ENCODE peak calls at places on chromosomes 6 and 20, in ten cellular contexts. O is right lobe of liver, S is IMR-90, J is cardiac fibroblast, G is heart left ventricle, B is stomach, A is AG10803, W is HCT116, U is fibroblast of pulmonary artery, I is upper lobe of left lung. K is an unnamed sample.

GRCh38 chr6:138999949-139000725 is 12.1 kb upstream of the REPS1 start:
- DNase-seq in W (no peak), O (no peak), J (peak), S (no peak), B (no peak), I (no peak), A (peak), G (no peak), U (peak), K (no peak)

GRCh38 chr20:23637282-23638221 is at the start of gene CST3:
- DNase-seq in O (peak), S (peak), A (peak), G (peak), U (peak), W (peak), I (peak), B (peak), J (peak), K (peak)

GRCh38 chr20:37095609-37096414 is at the start of gene RBL1:
- DNase-seq in U (peak), G (peak), W (peak), S (peak), I (peak), A (peak), O (peak), B (peak), J (peak), K (peak)

GRCh38 chr20:46076806-46077205 is 13.0 kb downstream of the NCOA5 start:
- DNase-seq in G (no peak), O (no peak), B (no peak), S (no peak), W (no peak), I (no peak), A (no peak), U (no peak), J (no peak), K (no peak)

GRCh38 chr20:61847986-61848385 is 217.7 kb downstream of the TAF4 start:
- DNase-seq in G (no peak), S (no peak), I (peak), A (no peak), J (no peak), U (no peak), W (no peak), B (no peak), O (no peak), K (no peak)

GRCh38 chr6:22045261-22045912 is 251.4 kb downstream of the PRL start:
- DNase-seq in S (no peak), W (no peak), U (no peak), B (no peak), A (no peak), O (no peak), G (no peak), I (no peak), J (no peak), K (no peak)

GRCh38 chr20:58020656-58021454 is 207.6 kb downstream of the ANKRD60 start:
- DNase-seq in B (no peak), U (no peak), I (no peak), S (no peak), A (no peak), O (no peak), W (no peak), J (no peak), G (no peak), K (no peak)

GRCh38 chr20:31713312-31714049 is 9.2 kb downstream of the BCL2L1 start:
- DNase-seq in A (peak), S (peak), G (peak), W (peak), U (peak), I (no peak), J (peak), O (peak), B (peak), K (peak)

GRCh38 chr6:133989525-133989924 is 36.5 kb downstream of the TBPL1 start:
- DNase-seq in A (no peak), B (no peak), U (no peak), I (no peak), G (no peak), S (no peak), O (no peak), J (no peak), W (no peak), K (no peak)

GRCh38 chr6:29926081-29926794 is 16.1 kb upstream of the HLA-A start:
- DNase-seq in S (peak), W (no peak), B (no peak), U (no peak), I (no peak), J (peak), O (peak), A (peak), G (peak), K (no peak)
- H3K4me3 ChIP-seq in S (peak), W (no peak), B (peak), U (peak), I (peak), J (peak), O (peak), A (peak), G (no peak), K (peak)

GRCh38 chr20:41247523-41248370 is 69.8 kb downstream of the ZHX3 start:
- DNase-seq in O (no peak), J (no peak), I (no peak), U (no peak), A (no peak), G (no peak), W (no peak), S (no peak), B (no peak), K (no peak)

GRCh38 chr20:41248371-41249024 is 69.0 kb downstream of the ZHX3 start:
- DNase-seq in J (peak), O (no peak), B (no peak), U (peak), G (peak), W (no peak), S (no peak), I (no peak), A (peak), K (no peak)

GRCh38 chr20:41242352-41242751 is 75.2 kb downstream of the ZHX3 start:
- DNase-seq in I (no peak), S (no peak), U (no peak), J (no peak), W (no peak), O (no peak), G (no peak), A (no peak), B (no peak), K (no peak)

GRCh38 chr20:41242807-41243206 is 74.7 kb downstream of the ZHX3 start:
- DNase-seq in A (no peak), G (no peak), U (no peak), J (no peak), I (no peak), O (no peak), B (no peak), W (no peak), S (no peak), K (no peak)

DNA sequence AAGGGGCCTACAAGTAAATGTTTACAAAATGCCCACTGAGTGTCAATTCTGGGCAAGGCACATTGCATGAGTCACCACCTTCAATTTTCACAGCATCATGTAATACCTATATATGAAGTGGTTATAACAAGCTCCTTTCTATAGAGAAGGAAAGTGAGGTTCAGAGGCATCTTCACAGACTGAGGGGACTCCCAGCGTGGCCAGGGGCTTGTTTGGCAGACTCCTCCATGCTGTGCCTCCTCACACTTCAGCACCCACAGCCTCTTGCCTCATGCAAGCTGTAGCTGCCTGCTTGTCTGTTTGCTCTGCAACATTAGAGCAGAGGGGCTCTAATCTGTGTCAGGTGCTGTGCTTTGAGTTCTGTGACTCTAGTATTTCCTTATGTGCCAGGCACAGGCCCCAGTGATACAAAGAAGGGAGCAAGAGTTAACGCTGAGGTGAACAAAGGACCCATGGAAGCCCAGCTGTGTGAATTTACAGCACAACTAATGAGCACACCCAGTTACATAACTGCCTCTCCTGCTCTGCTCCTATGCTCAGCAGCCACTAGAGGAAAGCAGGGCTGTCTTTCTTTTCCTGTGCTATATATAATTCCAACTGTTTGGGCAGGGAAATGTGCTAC is 72.3 kb downstream of the ZHX3 start:
- DNase-seq in B (no peak), G (peak), S (peak), O (no peak), W (no peak), A (peak), I (no peak), J (peak), U (peak), K (no peak)
- TF ChIP-seq CTCF in B (no peak), G (no peak), S (no peak), O (no peak), W (no peak), A (peak), I (no peak), J (peak), U (peak), K (no peak)

DNA sequence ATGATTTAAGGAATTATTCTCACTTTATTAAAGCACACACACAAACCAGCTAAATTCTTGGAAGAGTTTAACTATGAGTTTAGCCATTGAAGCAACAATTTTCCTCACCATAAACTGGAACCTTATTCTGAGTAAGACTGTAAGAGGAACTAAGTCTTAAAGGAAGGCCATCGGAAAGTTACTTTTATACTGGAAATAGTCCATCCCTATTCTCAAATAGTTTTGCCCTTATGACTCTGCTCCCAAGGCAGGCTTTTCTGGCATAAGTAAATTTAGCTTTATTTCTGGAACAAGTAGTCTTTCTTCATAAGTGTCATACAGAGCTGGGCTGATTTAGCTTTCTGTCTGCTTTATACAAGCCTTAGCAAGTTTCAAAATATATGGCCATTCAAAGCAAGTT is 328.1 kb downstream of the HACE1 start:
- DNase-seq in J (no peak), G (no peak), I (no peak), B (no peak), U (no peak), S (no peak), A (no peak), W (no peak), O (no peak), K (no peak)
- H3K4me3 ChIP-seq in J (no peak), G (no peak), I (no peak), B (no peak), U (no peak), S (no peak), A (no peak), W (no peak), O (no peak), K (no peak)

GRCh38 chr6:17450825-17451224 is 57.4 kb downstream of the CAP2 start:
- DNase-seq in U (no peak), O (no peak), A (no peak), G (no peak), B (no peak), W (no peak), I (no peak), S (no peak), J (no peak), K (no peak)

GRCh38 chr6:17448165-17448564 is 54.8 kb downstream of the CAP2 start:
- DNase-seq in G (no peak), W (no peak), B (no peak), U (no peak), O (no peak), S (peak), J (no peak), A (peak), I (no peak), K (no peak)

GRCh38 chr6:17442196-17442595 is 48.8 kb downstream of the CAP2 start:
- DNase-seq in G (no peak), B (no peak), I (no peak), U (no peak), S (no peak), W (no peak), A (no peak), J (no peak), O (no peak), K (no peak)

GRCh38 chr6:17446713-17447112 is 53.3 kb downstream of the CAP2 start:
- DNase-seq in G (no peak), U (no peak), B (no peak), S (no peak), A (no peak), O (no peak), I (no peak), J (no peak), W (no peak), K (no peak)
- TF ChIP-seq CTCF in G (no peak), U (no peak), B (no peak), S (no peak), A (no peak), O (no peak), I (no peak), J (no peak), W (peak), K (no peak)

DNA sequence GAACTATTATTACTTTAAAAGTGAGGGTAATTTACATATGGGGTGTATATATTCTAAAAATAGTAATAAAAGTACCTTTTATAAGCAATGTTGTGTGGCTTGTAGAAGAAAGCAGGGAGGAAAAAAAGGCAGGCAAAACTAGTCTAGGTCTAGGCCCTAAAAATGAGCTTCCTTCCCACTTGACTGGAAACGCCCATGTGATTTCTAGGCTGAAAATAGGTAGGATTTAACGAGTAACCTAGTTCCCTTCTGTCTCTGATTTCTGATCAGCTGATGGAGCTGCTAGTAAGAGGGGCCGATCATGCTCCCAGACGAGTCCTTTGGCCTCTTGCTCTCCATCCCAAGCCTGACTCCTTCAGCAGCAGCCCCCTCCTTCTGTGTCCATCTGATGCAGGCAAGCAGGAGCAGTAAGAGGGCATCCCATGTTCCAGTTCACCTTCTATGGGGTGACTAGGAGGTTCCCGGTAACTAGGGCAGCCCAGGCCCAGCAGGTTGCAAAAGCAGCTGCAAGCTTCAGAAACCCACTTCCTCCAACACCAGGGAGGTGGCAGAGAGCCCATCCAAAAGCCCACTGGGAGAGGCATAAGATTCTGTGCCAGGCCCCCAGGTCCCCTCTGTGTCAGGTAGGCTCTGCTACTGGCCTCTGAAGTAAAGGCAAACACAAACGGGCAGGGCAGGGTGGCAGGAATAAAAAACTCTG is 24.4 kb downstream of the TBC1D20 start:
- DNase-seq in G (no peak), O (no peak), S (no peak), J (no peak), W (no peak), I (no peak), B (no peak), A (no peak), U (no peak), K (no peak)
- H3K4me3 ChIP-seq in G (no peak), O (no peak), S (no peak), J (no peak), W (no peak), I (peak), B (no peak), A (no peak), U (no peak), K (no peak)

DNA sequence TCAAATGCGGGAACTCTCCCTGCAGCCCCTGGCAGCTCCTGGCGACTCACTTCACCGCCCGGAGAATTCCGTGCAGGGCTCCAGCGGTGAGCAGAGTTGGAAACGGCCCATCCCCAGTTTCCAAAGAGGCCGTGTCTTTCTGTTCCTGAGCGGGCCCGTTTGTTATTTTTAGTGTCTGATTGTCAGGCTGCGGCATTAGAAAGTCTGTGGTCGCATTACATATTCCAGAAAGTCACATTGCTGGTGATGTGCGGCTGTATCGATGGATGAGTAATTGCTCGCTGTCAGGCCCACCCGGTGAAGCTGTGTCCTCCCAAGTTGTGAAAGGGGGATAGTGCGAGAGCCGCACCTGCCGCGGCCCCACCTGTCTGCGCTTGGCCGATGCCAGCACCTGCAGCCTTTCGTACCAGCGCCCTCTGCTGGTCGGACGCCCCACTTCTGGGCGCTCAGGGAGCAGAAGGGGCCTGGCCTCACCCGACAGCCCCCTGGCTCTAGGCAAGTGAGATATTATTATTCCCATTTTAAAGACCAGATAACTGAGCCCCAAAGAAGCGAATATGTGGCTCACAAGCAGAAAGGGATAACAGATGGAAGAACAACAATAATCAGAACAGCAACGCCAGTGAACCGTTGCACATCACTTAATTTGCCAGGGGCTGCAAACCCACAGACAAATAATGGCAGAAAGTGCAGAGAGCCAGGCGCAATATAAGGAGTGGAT is 244.9 kb downstream of the TSHZ2 start:
- DNase-seq in A (no peak), B (peak), U (peak), J (peak), O (peak), I (peak), W (peak), S (no peak), G (peak), K (peak)
- TF ChIP-seq CTCF in A (peak), B (peak), U (peak), J (peak), O (peak), I (peak), W (peak), S (peak), G (peak), K (peak)

GRCh38 chr6:9140181-9140580 is 704.8 kb upstream of the SLC35B3 start:
- DNase-seq in A (no peak), J (no peak), S (peak), G (no peak), B (peak), W (no peak), U (no peak), O (peak), I (peak), K (no peak)
- H3K4me3 ChIP-seq in A (peak), J (no peak), S (no peak), G (no peak), B (no peak), W (no peak), U (no peak), O (no peak), I (peak), K (no peak)

GRCh38 chr6:11013671-11014070 is 30.4 kb downstream of the ELOVL2 start:
- DNase-seq in G (no peak), I (no peak), W (no peak), U (no peak), S (no peak), A (no peak), J (no peak), B (no peak), O (no peak), K (no peak)

GRCh38 chr6:11016452-11016851 is 27.7 kb downstream of the ELOVL2 start:
- DNase-seq in W (no peak), B (no peak), J (no peak), S (no peak), I (no peak), G (no peak), O (no peak), U (no peak), A (no peak), K (no peak)

GRCh38 chr6:11011787-11012234 is 32.3 kb downstream of the ELOVL2 start:
- DNase-seq in G (no peak), O (peak), S (no peak), I (no peak), B (peak), A (no peak), J (no peak), W (peak), U (peak), K (no peak)

GRCh38 chr6:11012295-11012754 is 31.8 kb downstream of the ELOVL2 start:
- DNase-seq in G (no peak), A (no peak), J (no peak), U (no peak), I (no peak), B (no peak), W (no peak), S (no peak), O (no peak), K (no peak)

GRCh38 chr6:11012976-11013375 is 31.1 kb downstream of the ELOVL2 start:
- DNase-seq in S (no peak), B (no peak), W (no peak), A (no peak), G (no peak), J (no peak), U (no peak), O (no peak), I (no peak), K (no peak)
- TF ChIP-seq CTCF in S (no peak), B (no peak), W (no peak), A (no peak), G (no peak), J (no peak), U (no peak), O (no peak), I (no peak), K (no peak)

DNA sequence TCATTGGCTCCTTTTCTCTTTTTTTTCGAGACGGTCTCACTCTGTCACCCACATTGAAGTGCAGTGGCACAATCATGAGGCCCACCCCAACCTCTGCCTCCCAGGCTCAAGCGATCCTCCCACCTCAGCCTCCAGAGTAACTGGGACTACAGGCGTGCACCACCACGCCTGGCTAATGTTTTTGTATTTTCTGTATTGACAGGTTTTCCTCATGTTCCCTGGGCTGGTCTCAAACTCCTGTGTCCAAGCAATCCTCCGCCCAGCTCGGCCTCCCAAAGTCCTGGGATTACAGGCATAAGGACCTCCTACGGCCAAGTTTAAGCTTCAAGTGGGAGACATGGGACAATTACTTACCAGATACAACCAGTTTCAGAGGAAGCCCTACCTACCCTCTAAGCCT is 9.4 kb upstream of the POU5F1 start:
- DNase-seq in I (no peak), A (no peak), W (no peak), U (no peak), S (no peak), J (no peak), O (no peak), G (no peak), B (no peak), K (no peak)
- H3K4me3 ChIP-seq in I (peak), A (peak), W (no peak), U (peak), S (no peak), J (peak), O (no peak), G (peak), B (peak), K (no peak)